ENCODE peak calls at places on chromosome 12, in eight cellular contexts. X is astrocyte of the spinal cord; D is activated naive CD8-positive, alpha-beta T cell treated with anti-CD3 and anti-CD28 coated beads for 36 hours; P is activated CD8-positive, alpha-beta memory T cell treated with anti-CD3 and anti-CD28 coated beads, Interleukin-2, amount 50 U/mL, for 4 hours; K is activated CD4-positive, CD25-positive, alpha-beta regulatory T cell; A is adrenal gland; L is posterior cingulate gyrus; Z is activated CD4-positive, alpha-beta T cell treated with anti-CD3 and anti-CD28 coated beads for 1 hour. B is an unnamed sample.

GRCh38 chr12:49138999-49139398 is 7.8 kb upstream of the TUBA1B start:
- DNase-seq in Z (no peak), L (no peak), D (no peak), K (no peak), P (no peak), X (no peak), A (no peak), B (no peak)

GRCh38 chr12:96534339-96534738 is 45.0 kb downstream of the CFAP54 start:
- DNase-seq in L (no peak), X (no peak), A (no peak), P (no peak), K (no peak), Z (no peak), D (no peak), B (no peak)

GRCh38 chr12:19967001-19967400 is 401.3 kb upstream of the PDE3A start:
- DNase-seq in K (no peak), A (no peak), L (no peak), Z (no peak), P (no peak), D (no peak), X (peak; percentile 62), B (no peak)

GRCh38 chr12:90268574-90268973 is 559.9 kb upstream of the ATP2B1 start:
- DNase-seq in Z (no peak), A (no peak), D (no peak), P (no peak), K (no peak), L (no peak), X (no peak), B (no peak)

GRCh38 chr12:123055281-123055766 is 74.8 kb downstream of the ARL6IP4 start:
- DNase-seq in P (no peak), K (no peak), A (no peak), L (no peak), X (peak; percentile 25), D (no peak), Z (no peak), B (no peak)

GRCh38 chr12:6782903-6783571 is 6.3 kb upstream of the CD4 start:
- DNase-seq in L (no peak), Z (no peak), P (no peak), X (no peak), D (no peak), A (no peak), K (no peak), B (peak; percentile 15)

GRCh38 chr12:51171884-51172514 is 936 bp downstream of the TFCP2 start:
- DNase-seq in A (no peak), K (no peak), L (no peak), X (peak; percentile 30), P (no peak), Z (no peak), D (peak; percentile 20), B (no peak)

GRCh38 chr12:34275129-34275528 is 252.8 kb downstream of the ALG10 start:
- DNase-seq in X (no peak), D (no peak), A (no peak), L (no peak), P (no peak), K (no peak), Z (no peak), B (no peak)

GRCh38 chr12:120230326-120230973 is 29.5 kb upstream of the RPLP0 start:
- DNase-seq in L (no peak), Z (no peak), D (no peak), P (no peak), A (peak; percentile 73), X (peak; percentile 94), K (no peak), B (no peak)

GRCh38 chr12:51383281-51383905 is 7.8 kb downstream of the GALNT6 start:
- DNase-seq in P (no peak), L (no peak), Z (no peak), X (no peak), A (no peak), K (no peak), D (no peak), B (no peak)

GRCh38 chr12:64171715-64172114 is 50.4 kb downstream of the KICS2 start:
- DNase-seq in L (no peak), A (no peak), Z (no peak), K (no peak), P (no peak), X (peak; percentile 55), D (no peak), B (no peak)

GRCh38 chr12:47397664-47398281 is 308.1 kb downstream of the RPAP3 start:
- DNase-seq in K (no peak), L (no peak), Z (peak; percentile 18), A (no peak), X (peak; percentile 72), D (peak; percentile 45), P (peak; percentile 30), B (peak; percentile 68)

GRCh38 chr12:119528241-119528640 is 65.3 kb upstream of the TMEM233 start:
- DNase-seq in L (no peak), D (no peak), K (no peak), Z (no peak), X (peak; percentile 3), P (no peak), A (no peak), B (no peak)

GRCh38 chr12:65534105-65534841 is 255.8 kb downstream of the MSRB3 start:
- DNase-seq in A (no peak), K (no peak), X (no peak), D (no peak), Z (no peak), L (no peak), P (no peak), B (no peak)

B was measured in activated CD8-positive, alpha-beta T cell treated with anti-CD3 and anti-CD28 coated beads, Interleukin-2, amount 10 ng/mL, durations not matched to agents 7 days and 5 days.